ENCODE peak calls at places on chromosome 14, in nine cellular contexts. V is AML-193, F is T-helper 1 cell, Z is AG09309, P is kidney tubule cell, X is H9, L is HuH-7.5, K is HTR-8/SVneo, B is WTC11. U is an unnamed sample.

GRCh38 chr14:99360774-99361595 is 89.0 kb upstream of the BCL11B start:
- DNase-seq in V (no peak), F (no peak), Z (no peak), P (no peak), X (no peak), L (no peak), K (no peak), B (no peak), U (no peak)

GRCh38 chr14:55585854-55586253 is 5.8 kb downstream of the KTN1 start:
- DNase-seq in V (no peak), F (no peak), Z (no peak), P (peak), X (no peak), L (no peak), K (no peak), B (no peak), U (no peak)

GRCh38 chr14:85731198-85731597 is 201.3 kb downstream of the FLRT2 start:
- DNase-seq in V (no peak), F (no peak), Z (no peak), P (peak), X (no peak), L (no peak), K (no peak), B (no peak), U (no peak)

GRCh38 chr14:100902295-100902694 is 1.2 kb downstream of the RTL1 start:
- DNase-seq in V (no peak), F (no peak), Z (no peak), P (peak), X (peak), L (no peak), K (no peak), B (peak), U (no peak)

GRCh38 chr14:79899610-79900009 is 311.7 kb downstream of the DIO2 start:
- DNase-seq in V (no peak), F (no peak), Z (no peak), P (no peak), X (no peak), L (no peak), K (no peak), B (no peak), U (no peak)

GRCh38 chr14:104343690-104344640 is 205.6 kb downstream of the KIF26A start:
- DNase-seq in V (no peak), F (no peak), Z (no peak), P (no peak), X (peak), L (no peak), K (no peak), B (peak), U (no peak)

GRCh38 chr14:41349289-41349910 is 257.3 kb upstream of the LRFN5 start:
- DNase-seq in V (no peak), F (no peak), Z (no peak), P (no peak), X (peak), L (no peak), K (no peak), B (no peak), U (no peak)

GRCh38 chr14:24164591-24164991 is 3.5 kb downstream of the IRF9 start:
- DNase-seq in V (no peak), F (no peak), Z (no peak), P (no peak), X (no peak), L (no peak), K (no peak), B (no peak), U (no peak)

GRCh38 chr14:69921052-69921451 is 41.8 kb downstream of the SMOC1 start:
- DNase-seq in V (no peak), F (no peak), Z (no peak), P (no peak), X (no peak), L (no peak), K (no peak), B (no peak), U (no peak)

GRCh38 chr14:89922549-89922907 is 32.0 kb downstream of the EFCAB11 start:
- DNase-seq in V (no peak), F (no peak), Z (no peak), P (no peak), X (no peak), L (no peak), K (no peak), B (no peak), U (no peak)

GRCh38 chr14:92680781-92681650 is 67.4 kb downstream of the LGMN start:
- DNase-seq in V (peak), F (peak), Z (peak), P (peak), X (peak), L (peak), K (peak), B (peak), U (peak)

GRCh38 chr14:69131176-69131575 is 21.7 kb downstream of the DCAF5 start:
- DNase-seq in V (no peak), F (no peak), Z (no peak), P (no peak), X (no peak), L (no peak), K (no peak), B (no peak), U (no peak)

GRCh38 chr14:35296505-35296904 is 4.3 kb downstream of the PSMA6 start:
- DNase-seq in V (no peak), F (no peak), Z (no peak), P (no peak), X (no peak), L (no peak), K (no peak), B (no peak), U (no peak)

GRCh38 chr14:82642425-82642824 is 1108.8 kb upstream of the SEL1L start:
- DNase-seq in V (no peak), F (peak), Z (no peak), P (peak), X (peak), L (peak), K (no peak), B (peak), U (no peak)

GRCh38 chr14:92254786-92255185 is 68.2 kb upstream of the SLC24A4 start:
- DNase-seq in V (no peak), F (no peak), Z (no peak), P (no peak), X (peak), L (no peak), K (no peak), B (peak), U (no peak)

U was measured in T-cell.